ENCODE peak calls at places on chromosome 3, in nine cellular contexts. V is dorsolateral prefrontal cortex, I is keratinocyte, M is bronchial epithelial cell, C is GM23338, R is ovary, A is GM06990, W is heart right ventricle, O is right atrium auricular region. Y is an unnamed sample. For H3K27me3, the result is how much of the 10 kb centered on the place peaks cover.

GRCh38 chr3:183224581-183224980 is 28.5 kb upstream of the B3GNT5 start:
- DNase-seq in V (no peak), I (no peak), M (no peak), C (no peak), R (no peak), A (no peak), W (no peak), O (no peak), Y (no peak)

GRCh38 chr3:42651248-42652091 is 2.0 kb upstream of the ZBTB47 start:
- DNase-seq in V (no peak), I (no peak), M (peak), C (no peak), R (no peak), A (no peak), W (no peak), O (no peak), Y (peak)

GRCh38 chr3:146306024-146306423 is 55.1 kb upstream of the PLSCR4 start:
- DNase-seq in V (no peak), I (no peak), M (no peak), C (no peak), R (no peak), A (no peak), W (no peak), O (no peak), Y (no peak)

GRCh38 chr3:56758539-56758981 is 43.2 kb downstream of the ARHGEF3 start:
- DNase-seq in V (no peak), I (peak), M (peak), C (no peak), R (no peak), A (peak), W (no peak), O (no peak), Y (peak)

GRCh38 chr3:153977148-153977547 is 144.0 kb upstream of the ARHGEF26 start:
- DNase-seq in V (no peak), I (no peak), M (no peak), C (no peak), R (no peak), A (no peak), W (no peak), O (peak), Y (no peak)

GRCh38 chr3:4474683-4475490 is 7.8 kb upstream of the SUMF1 start:
- DNase-seq in V (no peak), I (no peak), M (peak), C (peak), R (no peak), A (peak), W (no peak), O (peak), Y (no peak)

GRCh38 chr3:152364237-152364636 is 95.5 kb downstream of the MBNL1 start:
- DNase-seq in V (no peak), I (no peak), M (no peak), C (no peak), R (no peak), A (no peak), W (no peak), O (no peak), Y (no peak)

GRCh38 chr3:191362524-191363090 is 32.3 kb upstream of the UTS2B start:
- DNase-seq in V (no peak), I (no peak), M (no peak), C (no peak), R (no peak), A (no peak), W (no peak), O (no peak), Y (no peak)

GRCh38 chr3:45145223-45145622 is 955 bp downstream of the CDCP1 start:
- DNase-seq in V (no peak), I (no peak), M (peak), C (peak), R (no peak), A (no peak), W (no peak), O (no peak), Y (no peak)
- H3K4me3 ChIP-seq in V (peak), I (peak), M (peak), C (peak), R (peak), A (no peak), W (peak), O (no peak), Y (peak)

DNA sequence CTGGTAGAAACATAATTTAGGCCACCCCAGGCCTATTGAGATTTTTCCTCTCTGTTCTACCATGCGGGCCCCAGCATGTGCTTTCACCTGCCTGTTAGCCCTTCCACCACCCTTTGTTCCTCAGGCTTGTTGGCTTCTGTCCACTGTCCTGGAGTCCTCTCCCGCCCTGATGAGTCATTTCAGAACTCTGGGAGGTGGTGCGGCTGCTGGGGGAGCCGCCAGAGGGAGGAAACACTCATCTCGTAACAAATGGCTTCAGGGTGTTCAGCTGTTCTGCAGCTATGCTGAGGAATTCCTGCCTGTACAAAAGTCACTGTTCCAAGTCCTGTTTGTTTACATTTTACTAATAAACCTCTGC is 36.3 kb downstream of the LRTM1 start:
- DNase-seq in V (peak), I (peak), M (peak), C (no peak), R (peak), A (no peak), W (peak), O (peak), Y (peak)
- TF ChIP-seq CTCF in V (peak), I (peak), M (peak), C (no peak), R (peak), A (no peak), W (peak), O (peak), Y (peak)

DNA sequence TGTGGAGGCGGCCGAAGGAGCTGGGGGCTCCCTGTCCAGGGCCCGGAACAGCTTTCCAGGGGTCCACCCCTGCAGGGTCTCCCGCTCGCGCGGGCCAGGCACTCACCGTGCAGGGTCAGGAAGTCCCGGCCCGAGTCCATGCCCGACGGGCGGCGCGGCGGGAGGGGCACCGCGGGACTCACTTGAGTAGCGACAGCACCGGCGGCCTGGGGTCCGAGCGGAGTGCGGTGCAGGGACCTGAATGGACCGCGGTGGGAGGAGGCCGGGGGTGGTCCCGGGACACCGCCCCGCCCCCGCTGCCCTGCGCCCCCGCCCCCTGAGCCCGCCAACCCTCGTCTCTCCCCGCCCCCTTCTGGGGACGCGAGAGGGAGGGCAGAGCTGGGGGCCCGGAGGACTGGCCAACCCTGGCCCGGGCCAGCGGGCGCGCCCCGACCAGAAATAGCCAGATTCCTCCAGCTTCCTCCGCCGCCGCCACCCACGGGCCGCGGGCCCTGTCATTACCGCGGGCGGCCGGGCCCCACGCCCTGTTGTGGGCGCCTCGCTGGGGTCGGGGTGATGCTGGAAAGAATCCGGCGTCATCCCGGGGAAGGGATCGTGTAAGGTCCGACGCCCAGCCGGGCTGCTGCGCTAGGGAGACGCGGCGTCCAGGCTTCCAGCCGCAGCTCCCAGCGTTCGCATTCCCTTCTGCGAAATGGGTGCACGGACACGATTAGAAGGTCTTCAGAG is at the start of gene PLCD1:
- DNase-seq in V (no peak), I (no peak), M (no peak), C (peak), R (peak), A (no peak), W (peak), O (peak), Y (no peak)
- H3K27me3 ChIP-seq in V (under half), I (under half), M (under half), C (half or more), R (under half), A (under half), W (under half), O (under half), Y (under half)

DNA sequence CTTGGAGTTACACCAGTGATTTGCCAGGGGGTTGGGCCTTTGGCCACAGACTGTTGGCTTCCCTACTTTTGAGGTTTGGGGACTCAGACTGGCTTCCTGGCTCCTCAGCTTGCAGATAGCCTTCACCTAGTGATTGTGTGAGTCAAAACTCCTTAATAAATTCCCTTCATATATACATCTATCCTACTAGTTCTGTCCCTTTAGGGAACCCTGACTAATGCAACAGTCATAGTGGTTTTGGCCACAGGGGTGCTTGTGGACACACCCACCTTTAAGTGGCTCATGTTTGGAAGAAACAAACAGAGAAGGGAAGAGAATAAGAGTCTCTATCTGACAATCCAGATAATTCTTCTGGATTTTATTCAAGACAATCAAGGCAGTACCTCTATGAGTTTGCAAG is 457.7 kb downstream of the EPHA3 start:
- DNase-seq in V (no peak), I (no peak), M (peak), C (no peak), R (no peak), A (no peak), W (no peak), O (no peak), Y (no peak)
- H3K4me3 ChIP-seq in V (no peak), I (no peak), M (no peak), C (no peak), R (no peak), A (no peak), W (no peak), O (no peak), Y (no peak)

DNA sequence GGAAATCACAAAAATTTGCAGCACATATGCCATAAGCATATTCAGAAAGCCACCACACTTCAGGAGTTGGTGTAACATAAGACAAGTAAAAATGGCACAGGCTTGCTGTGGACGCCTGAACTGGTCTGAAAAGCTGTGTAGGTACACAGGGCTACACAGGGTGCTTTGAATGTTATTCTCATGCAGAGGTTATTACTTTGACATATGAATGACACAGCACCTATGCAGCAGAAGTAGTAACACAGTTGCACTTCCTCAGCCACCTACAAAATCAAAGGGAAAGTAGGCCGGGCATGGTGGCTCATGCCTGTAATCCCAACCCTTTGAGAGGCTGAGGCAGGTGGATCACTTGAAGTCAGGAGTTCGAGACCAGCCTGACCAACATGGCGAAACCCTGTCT is 54.5 kb downstream of the OSBPL10 start:
- DNase-seq in V (no peak), I (no peak), M (no peak), C (no peak), R (no peak), A (no peak), W (no peak), O (no peak), Y (no peak)
- TF ChIP-seq CTCF in V (no peak), I (no peak), M (no peak), C (no peak), R (no peak), A (no peak), W (no peak), O (no peak), Y (no peak)

DNA sequence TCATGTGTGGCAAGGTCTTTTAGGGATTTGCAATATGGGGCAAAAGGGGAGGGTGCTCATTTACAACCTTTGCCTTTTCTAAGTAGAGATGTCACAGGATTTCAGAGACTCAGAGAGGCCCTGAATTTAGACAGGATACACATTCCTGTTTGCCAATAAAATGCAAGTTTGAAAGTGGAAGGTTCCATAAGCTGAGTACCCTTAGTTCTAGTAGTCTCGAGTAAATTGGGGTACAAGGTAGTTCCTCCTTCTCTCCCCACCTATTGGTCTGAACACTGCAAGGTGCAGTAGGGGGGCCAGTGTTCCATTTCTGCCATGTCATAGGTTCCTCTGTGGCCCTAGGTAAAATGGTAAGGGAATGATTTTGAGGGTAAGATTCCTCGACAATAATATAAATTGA is 5.8 kb downstream of the SOX2 start:
- DNase-seq in V (no peak), I (no peak), M (peak), C (no peak), R (no peak), A (no peak), W (no peak), O (no peak), Y (no peak)
- H3K27me3 ChIP-seq in V (under half), I (half or more), M (under half), C (under half), R (under half), A (under half), W (half or more), O (half or more), Y (under half)

DNA sequence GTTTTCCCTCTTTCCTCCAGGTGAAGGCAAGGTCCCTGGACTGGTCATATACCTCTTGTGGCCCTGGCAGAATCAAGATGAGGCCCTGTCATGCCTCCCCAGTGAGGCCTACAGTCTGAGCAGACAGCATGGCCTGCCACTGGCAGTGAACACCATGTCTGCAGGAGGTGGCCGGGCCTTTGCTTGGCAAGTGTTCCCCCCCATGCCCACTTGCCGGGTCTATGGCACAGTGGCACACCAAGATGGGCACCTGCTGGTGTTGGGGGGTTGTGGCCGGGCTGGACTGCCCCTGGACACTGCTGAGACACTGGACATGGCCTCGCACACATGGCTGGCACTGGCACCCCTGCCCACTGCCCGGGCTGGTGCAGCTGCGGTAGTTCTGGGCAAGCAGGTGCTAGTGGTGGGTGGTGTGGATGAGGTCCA is 1.2 kb downstream of the KLHDC8B start:
- DNase-seq in V (no peak), I (no peak), M (no peak), C (no peak), R (peak), A (no peak), W (peak), O (no peak), Y (no peak)
- H3K4me3 ChIP-seq in V (peak), I (no peak), M (peak), C (no peak), R (peak), A (no peak), W (peak), O (peak), Y (peak)

Y was measured in BJ.